ENCODE peak calls at places on chromosomes 4 and X, in four cellular contexts. I is lower lobe of right lung; F is MM.1S; C is CD4-positive, alpha-beta T cell. N is an unnamed sample.

GRCh38 chr4:168028970-168029610 is 63.2 kb upstream of the ANXA10 start:
- DNase-seq in I (no peak), C (no peak), F (no peak), N (no peak)

GRCh38 chrX:110097920-110098319 is 95.0 kb downstream of the TMEM164 start:
- DNase-seq in C (no peak), I (no peak), F (no peak), N (no peak)

GRCh38 chrX:2401590-2402360 is 99.0 kb downstream of the DHRSX start:
- DNase-seq in C (no peak), I (no peak), F (no peak), N (no peak)

GRCh38 chr4:95549246-95550138 is 719 bp upstream of the UNC5C start:
- DNase-seq in F (no peak), I (peak), C (no peak), N (no peak)

GRCh38 chrX:44871114-44871645 is 1.8 kb upstream of the KDM6A start:
- DNase-seq in I (peak), F (no peak), C (no peak), N (no peak)

GRCh38 chr4:66930216-66930615 is 615.1 kb downstream of the CENPC start:
- DNase-seq in I (no peak), C (no peak), F (no peak), N (no peak)

GRCh38 chrX:132853040-132853439 is 105.4 kb downstream of the HS6ST2 start:
- DNase-seq in F (no peak), I (no peak), C (no peak), N (no peak)

GRCh38 chr4:160877087-160877790 is 1286.6 kb downstream of the FSTL5 start:
- DNase-seq in F (no peak), I (no peak), C (no peak), N (no peak)

GRCh38 chr4:140719022-140719421 is 37.2 kb downstream of the TBC1D9 start:
- DNase-seq in C (no peak), I (no peak), F (no peak), N (no peak)

GRCh38 chrX:13059676-13060499 is 15.5 kb upstream of the FAM9C start:
- DNase-seq in F (no peak), I (no peak), C (no peak), N (no peak)

GRCh38 chrX:54920610-54921426 is at the start of gene TRO:
- DNase-seq in C (no peak), I (no peak), F (no peak), N (no peak)

GRCh38 chrX:143663755-143664154 is 27.9 kb upstream of the SLITRK4 start:
- DNase-seq in F (no peak), I (no peak), C (no peak), N (no peak)

GRCh38 chrX:71917621-71918341 is 7.1 kb downstream of the NHSL2 start:
- DNase-seq in I (no peak), F (no peak), C (no peak), N (no peak)

GRCh38 chrX:10414872-10415703 is 205.3 kb downstream of the MID1 start:
- DNase-seq in F (no peak), C (no peak), I (no peak), N (no peak)

GRCh38 chrX:112759512-112759911 is 79.8 kb upstream of the LHFPL1 start:
- DNase-seq in F (no peak), I (no peak), C (no peak), N (no peak)

GRCh38 chr4:24032371-24032989 is 142.6 kb upstream of the PPARGC1A start:
- DNase-seq in F (peak), I (no peak), C (no peak), N (no peak)

GRCh38 chrX:30607155-30607554 is 29.6 kb upstream of the TASL start:
- DNase-seq in F (no peak), C (no peak), I (no peak), N (no peak)

GRCh38 chr4:155604718-155605601 is 61.7 kb upstream of the GUCY1A1 start:
- DNase-seq in I (no peak), F (no peak), C (no peak), N (no peak)

GRCh38 chr4:39873823-39874222 is 103.9 kb downstream of the PDS5A start:
- DNase-seq in C (no peak), F (peak), I (no peak), N (no peak)

GRCh38 chrX:17638731-17639130 is 98.6 kb upstream of the SCML1 start:
- DNase-seq in C (no peak), I (no peak), F (no peak), N (no peak)

GRCh38 chr4:4689694-4690440 is 148.0 kb upstream of the STX18 start:
- DNase-seq in F (peak), I (no peak), C (no peak), N (no peak)

GRCh38 chr4:177190995-177191568 is 118.6 kb upstream of the NEIL3 start:
- DNase-seq in C (no peak), F (no peak), I (no peak), N (no peak)

GRCh38 chrX:22134681-22135080 is 102.6 kb downstream of the PHEX start:
- DNase-seq in C (no peak), I (no peak), F (no peak), N (no peak)

GRCh38 chrX:9438950-9439494 is 25.8 kb upstream of the TBL1X start:
- DNase-seq in F (no peak), C (no peak), I (no peak), N (no peak)

GRCh38 chr4:1288786-1289185 is 905 bp upstream of the MAEA start:
- DNase-seq in F (no peak), C (no peak), I (no peak), N (no peak)

GRCh38 chr4:129545599-129546278 is 449.8 kb downstream of the C4orf33 start:
- DNase-seq in C (no peak), F (no peak), I (peak), N (no peak)

GRCh38 chrX:154403858-154404257 is 5.2 kb downstream of the DNASE1L1 start:
- DNase-seq in C (no peak), I (no peak), F (no peak), N (no peak)

GRCh38 chr4:139933541-139933940 is 220.4 kb downstream of the MAML3 start:
- DNase-seq in F (no peak), I (no peak), C (no peak), N (no peak)

GRCh38 chrX:154986826-154987575 is 35.5 kb downstream of the F8 start:
- DNase-seq in C (no peak), F (no peak), I (no peak), N (no peak)

GRCh38 chr4:178105223-178105622 is 663.0 kb upstream of the AGA start:
- DNase-seq in F (no peak), I (no peak), C (no peak), N (no peak)

GRCh38 chrX:39764441-39764914 is 333.3 kb downstream of the BCOR start:
- DNase-seq in I (no peak), C (no peak), F (no peak), N (no peak)

GRCh38 chr4:42627887-42628646 is 28.8 kb downstream of the ATP8A1 start:
- DNase-seq in C (peak), F (no peak), I (no peak), N (peak)

GRCh38 chrX:129965166-129965565 is 17.3 kb upstream of the BCORL1 start:
- DNase-seq in F (no peak), C (no peak), I (no peak), N (no peak)

GRCh38 chr4:8069102-8069752 is 89.4 kb downstream of the ABLIM2 start:
- DNase-seq in F (no peak), I (peak), C (no peak), N (no peak)

GRCh38 chrX:132004728-132005127 is 18.4 kb upstream of the STK26 start:
- DNase-seq in I (no peak), F (no peak), C (no peak), N (no peak)

GRCh38 chr4:169202143-169202699 is 68.5 kb downstream of the SH3RF1 start:
- DNase-seq in I (no peak), C (no peak), F (no peak), N (no peak)

GRCh38 chrX:124263743-124264142 is 68.7 kb upstream of the TEX13D start:
- DNase-seq in F (no peak), C (no peak), I (no peak), N (no peak)

GRCh38 chr4:9898596-9899345 is 117.3 kb downstream of the DRD5 start:
- DNase-seq in F (no peak), C (no peak), I (no peak), N (no peak)
- TF ChIP-seq CTCF in F (no peak), C (no peak), I (peak), N (no peak)

GRCh38 chr4:147909225-147909624 is 177.3 kb downstream of the ARHGAP10 start:
- DNase-seq in F (no peak), I (no peak), C (no peak), N (no peak)

GRCh38 chr4:147913137-147913536 is 181.2 kb downstream of the ARHGAP10 start:
- DNase-seq in I (no peak), C (no peak), F (no peak), N (no peak)

DNA sequence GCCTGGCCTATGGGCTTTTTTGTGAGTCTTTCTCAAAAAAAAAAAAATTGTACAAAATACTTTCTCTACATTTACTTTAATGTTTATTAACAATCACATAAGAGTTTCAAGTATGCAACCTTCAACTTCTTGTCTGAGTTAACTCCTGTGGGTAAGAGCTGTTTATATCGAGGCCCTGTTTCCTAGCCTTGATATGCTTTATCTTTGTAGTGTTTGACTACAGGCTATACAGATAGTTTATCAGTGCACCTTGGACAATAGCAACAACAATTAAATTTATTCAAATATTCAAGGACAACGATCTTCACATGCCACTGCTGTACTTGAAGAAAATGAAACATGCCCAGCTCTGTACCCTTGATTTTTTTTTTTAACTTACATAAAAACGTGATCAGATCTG is 178.4 kb downstream of the ARHGAP10 start:
- DNase-seq in F (no peak), I (no peak), C (no peak), N (no peak)
- TF ChIP-seq CTCF in F (no peak), I (no peak), C (no peak), N (no peak)

GRCh38 chr4:182143086-182143821 is 99.9 kb upstream of the TENM3 start:
- DNase-seq in I (no peak), C (no peak), F (no peak), N (no peak)
- TF ChIP-seq CTCF in I (no peak), C (no peak), F (no peak), N (no peak)

DNA sequence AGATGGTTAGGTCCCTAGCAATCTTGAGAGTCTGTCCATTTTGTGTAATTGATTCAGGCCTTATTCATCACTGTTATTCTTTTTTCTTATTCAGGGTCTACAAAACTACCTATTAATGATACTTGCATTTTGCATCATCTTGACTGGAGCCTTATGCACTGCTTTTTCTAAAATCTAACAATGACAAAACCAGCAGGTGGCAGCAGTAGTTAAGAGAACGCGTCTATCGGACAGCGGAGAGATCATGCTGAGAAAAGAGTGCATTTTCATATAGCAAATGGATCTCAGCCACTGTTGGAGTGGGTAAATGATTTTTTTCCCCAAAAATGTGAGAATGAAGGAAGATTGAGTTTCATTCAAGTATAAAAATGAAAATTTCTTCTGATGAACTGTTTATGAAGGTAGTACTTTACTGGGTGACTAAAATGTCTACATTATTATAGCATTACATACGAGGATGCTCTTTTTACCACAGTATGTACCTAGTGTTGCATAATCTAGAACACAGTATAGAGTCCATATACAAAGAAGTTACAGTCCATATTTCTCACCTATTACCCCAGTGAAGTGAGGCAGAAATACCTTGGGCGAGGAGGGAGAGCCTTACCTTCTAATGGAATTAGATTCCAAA is 43.2 kb downstream of the TMEM144 start:
- DNase-seq in F (peak), C (no peak), I (no peak), N (no peak)
- TF ChIP-seq CTCF in F (peak), C (peak), I (peak), N (no peak)

GRCh38 chr4:19944806-19945205 is 306.9 kb upstream of the SLIT2 start:
- DNase-seq in I (no peak), C (no peak), F (no peak), N (no peak)

GRCh38 chr4:19945501-19945900 is 306.2 kb upstream of the SLIT2 start:
- DNase-seq in I (no peak), F (no peak), C (no peak), N (no peak)

GRCh38 chr4:19941434-19941833 is 310.3 kb upstream of the SLIT2 start:
- DNase-seq in I (no peak), C (no peak), F (no peak), N (no peak)

GRCh38 chr4:19945979-19946380 is 305.7 kb upstream of the SLIT2 start:
- DNase-seq in C (no peak), F (no peak), I (no peak), N (no peak)

DNA sequence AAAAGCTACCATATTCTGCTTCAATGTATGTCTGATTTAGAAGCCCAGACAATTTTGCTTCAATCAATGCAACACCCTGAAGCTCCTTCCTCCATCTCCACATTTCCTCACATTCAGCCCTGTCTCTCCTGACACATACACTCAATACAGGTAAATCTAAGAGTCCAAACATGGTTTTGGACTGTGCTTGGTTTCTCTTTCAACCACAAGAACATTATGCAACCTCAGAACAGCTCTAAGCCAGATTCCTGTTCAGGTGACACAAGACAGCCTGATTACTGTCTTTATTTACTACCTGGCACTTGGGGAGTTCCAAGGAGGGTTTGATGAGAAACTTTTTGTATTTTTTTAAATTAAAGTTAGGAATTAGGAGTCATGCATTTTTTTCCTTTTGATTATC is 307.5 kb upstream of the SLIT2 start:
- DNase-seq in C (no peak), I (no peak), F (peak), N (no peak)
- TF ChIP-seq CTCF in C (no peak), I (no peak), F (no peak), N (no peak)

N was measured in activated B cell treated with CpG ODN at 0.5 μM for 24 hours.